ENCODE peak calls at places on chromosomes 3 and 15, in eight cellular contexts. E is naive thymus-derived CD8-positive, alpha-beta T cell; G is NCI-H2171; Y is NCI-H510A treated with DMSO at 0.1 percent for 48 hours; D is lower lobe of right lung; C is kidney tubule cell; X is PC-9; B is brain microvascular endothelial cell. L is an unnamed sample.

GRCh38 chr15:84840741-84841429 is 23.7 kb downstream of the ALPK3 start:
- DNase-seq in E (no peak), G (no peak), Y (peak; percentile 19), D (peak; percentile 88), C (peak; percentile 82), X (peak; percentile 78), B (no peak), L (no peak)

GRCh38 chr15:70336425-70337009 is 238.8 kb upstream of the TLE3 start:
- DNase-seq in E (no peak), G (no peak), Y (no peak), D (no peak), C (no peak), X (no peak), B (no peak), L (no peak)

GRCh38 chr3:155744626-155745324 is at the start of gene PLCH1:
- DNase-seq in E (peak; percentile 27), G (peak; percentile 62), Y (peak; percentile 58), D (peak; percentile 83), C (peak; percentile 74), X (peak; percentile 68), B (peak; percentile 47), L (peak; percentile 34)

GRCh38 chr3:46208167-46208704 is at the start of gene CCR1:
- DNase-seq in E (no peak), G (no peak), Y (no peak), D (peak; percentile 85), C (peak; percentile 51), X (peak; percentile 52), B (peak; percentile 21), L (no peak)

GRCh38 chr3:123711356-123711755 is 126.5 kb upstream of the HACD2 start:
- DNase-seq in E (no peak), G (no peak), Y (no peak), D (no peak), C (no peak), X (no peak), B (no peak), L (no peak)

GRCh38 chr15:100125627-100126231 is 216.0 kb downstream of the ADAMTS17 start:
- DNase-seq in E (no peak), G (no peak), Y (no peak), D (no peak), C (no peak), X (no peak), B (no peak), L (no peak)

GRCh38 chr3:83632526-83632925 is 1326.3 kb upstream of the CADM2 start:
- DNase-seq in E (no peak), G (no peak), Y (no peak), D (no peak), C (no peak), X (no peak), B (no peak), L (no peak)

GRCh38 chr3:4906107-4906621 is 73.1 kb upstream of the BHLHE40 start:
- DNase-seq in E (no peak), G (no peak), Y (no peak), D (no peak), C (peak; percentile 98), X (peak; percentile 26), B (peak; percentile 86), L (no peak)

GRCh38 chr3:132360717-132361116 is 43.5 kb downstream of the ACP3 start:
- DNase-seq in E (no peak), G (no peak), Y (no peak), D (no peak), C (no peak), X (no peak), B (no peak), L (no peak)

GRCh38 chr3:13543251-13543650 is 5.7 kb upstream of the FBLN2 start:
- DNase-seq in E (no peak), G (no peak), Y (no peak), D (no peak), C (peak; percentile 10), X (no peak), B (peak; percentile 84), L (no peak)

GRCh38 chr3:13491206-13491974 is 11.3 kb downstream of the HDAC11 start:
- DNase-seq in E (no peak), G (no peak), Y (no peak), D (peak; percentile 19), C (no peak), X (no peak), B (no peak), L (no peak)

GRCh38 chr15:66651913-66652642 is 50.0 kb upstream of the SMAD6 start:
- DNase-seq in E (no peak), G (no peak), Y (no peak), D (no peak), C (no peak), X (no peak), B (no peak), L (no peak)

L was measured in T follicular helper cell.